ENCODE peak calls at places on chromosomes 11 and 22, in seven cellular contexts. S is pancreas; X is A549; Y is naive thymus-derived CD4-positive, alpha-beta T cell; V is Panc1; L is body of pancreas; R is K562. N is an unnamed sample.

GRCh38 chr11:88231894-88232482 is 56.7 kb upstream of the RAB38 start:
- DNase-seq in S (no peak), X (peak; percentile 7), Y (no peak), V (peak; percentile 22), L (no peak), R (no peak), N (no peak)

GRCh38 chr22:47595122-47595521 is 832.7 kb downstream of the TBC1D22A start:
- DNase-seq in S (no peak), X (no peak), Y (no peak), V (no peak), L (no peak), R (no peak), N (no peak)

GRCh38 chr22:30327864-30328345 is 1.2 kb upstream of the TBC1D10A start:
- DNase-seq in S (no peak), X (peak; percentile 31), Y (no peak), V (no peak), L (peak; percentile 58), R (peak; percentile 27), N (no peak)

GRCh38 chr11:27064086-27064485 is 23.5 kb downstream of the BBOX1 start:
- DNase-seq in S (no peak), X (no peak), Y (no peak), V (no peak), L (no peak), R (no peak), N (no peak)

GRCh38 chr11:68564261-68564660 is 103.7 kb downstream of the PPP6R3 start:
- DNase-seq in S (no peak), X (no peak), Y (no peak), V (no peak), L (no peak), R (no peak), N (no peak)

GRCh38 chr11:69449320-69450063 is 32.0 kb upstream of the LINC01488 start:
- DNase-seq in S (peak; percentile 64), X (no peak), Y (no peak), V (no peak), L (peak; percentile 47), R (peak; percentile 82), N (no peak)

GRCh38 chr11:86418929-86419328 is 44.2 kb downstream of the CCDC81 start:
- DNase-seq in S (no peak), X (peak; percentile 17), Y (no peak), V (no peak), L (no peak), R (no peak), N (no peak)

GRCh38 chr11:130449996-130450419 is 1.6 kb downstream of the ADAMTS15 start:
- DNase-seq in S (peak; percentile 65), X (no peak), Y (no peak), V (no peak), L (peak; percentile 41), R (peak; percentile 36), N (no peak)

GRCh38 chr11:116990061-116990473 is 108.2 kb downstream of the SIK3 start:
- DNase-seq in S (no peak), X (no peak), Y (no peak), V (no peak), L (peak; percentile 36), R (no peak), N (no peak)

DNA sequence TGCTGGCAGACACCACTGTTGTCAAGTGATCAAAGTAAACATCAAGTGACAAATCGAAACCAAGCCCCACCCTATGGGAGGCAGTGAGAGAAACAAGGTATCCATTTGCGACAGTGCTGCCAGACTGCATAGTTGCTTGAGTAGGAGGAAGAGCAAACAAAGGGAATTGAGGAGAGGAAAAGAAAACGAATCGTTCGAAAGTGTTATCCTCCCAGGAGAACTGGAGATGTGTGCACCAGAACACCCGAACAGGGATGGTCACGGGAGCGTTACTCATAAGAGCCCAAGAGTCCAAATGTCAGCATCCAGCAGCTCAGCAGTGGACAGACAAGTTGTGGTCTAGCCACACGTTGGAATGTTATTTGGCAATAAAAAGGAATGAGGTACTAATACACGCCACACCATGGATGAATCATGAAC is 58.4 kb upstream of the NUP50 start:
- DNase-seq in S (no peak), X (peak; percentile 35), Y (no peak), V (peak; percentile 55), L (no peak), R (no peak), N (no peak)
- H3K27ac ChIP-seq in S (no peak overlapping the region), X (no peak overlapping the region), Y (no peak overlapping the region), V (no peak overlapping the region), L (no peak overlapping the region), R (no peak overlapping the region), N (no peak overlapping the region)

GRCh38 chr11:3952715-3953114 is 97.3 kb downstream of the STIM1 start:
- DNase-seq in S (no peak), X (no peak), Y (no peak), V (no peak), L (no peak), R (no peak), N (no peak)

GRCh38 chr11:3953327-3953726 is 97.9 kb downstream of the STIM1 start:
- DNase-seq in S (no peak), X (no peak), Y (no peak), V (no peak), L (no peak), R (no peak), N (no peak)

GRCh38 chr11:3955299-3955665 is 99.8 kb downstream of the STIM1 start:
- DNase-seq in S (no peak), X (no peak), Y (no peak), V (no peak), L (no peak), R (no peak), N (no peak)

GRCh38 chr11:3956038-3956437 is 100.6 kb downstream of the STIM1 start:
- DNase-seq in S (no peak), X (no peak), Y (no peak), V (no peak), L (no peak), R (no peak), N (no peak)

GRCh38 chr11:3954448-3955298 is 99.2 kb downstream of the STIM1 start:
- DNase-seq in S (no peak), X (no peak), Y (no peak), V (no peak), L (no peak), R (peak; percentile 32), N (no peak)
- H3K4me1 ChIP-seq in S (no peaks in the 10 kb centered on the region), X (peaks cover 29% of the 10 kb centered on the region), Y (peaks cover 57% of the 10 kb centered on the region), V (no peaks in the 10 kb centered on the region), L (peaks cover 7% of the 10 kb centered on the region), R (peaks cover 21% of the 10 kb centered on the region), N (peaks cover 74% of the 10 kb centered on the region)

GRCh38 chr11:57638005-57638760 is 11.5 kb downstream of the YPEL4 start:
- DNase-seq in S (no peak), X (peak; percentile 89), Y (no peak), V (no peak), L (peak; percentile 71), R (no peak), N (no peak)

GRCh38 chr11:57638811-57639320 is 10.8 kb downstream of the YPEL4 start:
- DNase-seq in S (no peak), X (no peak), Y (no peak), V (no peak), L (no peak), R (no peak), N (no peak)

GRCh38 chr11:57640068-57640800 is 9.5 kb downstream of the YPEL4 start:
- DNase-seq in S (no peak), X (no peak), Y (no peak), V (no peak), L (no peak), R (no peak), N (no peak)

GRCh38 chr11:57641011-57641410 is 8.7 kb downstream of the YPEL4 start:
- DNase-seq in S (no peak), X (peak; percentile 36), Y (no peak), V (no peak), L (no peak), R (no peak), N (no peak)

DNA sequence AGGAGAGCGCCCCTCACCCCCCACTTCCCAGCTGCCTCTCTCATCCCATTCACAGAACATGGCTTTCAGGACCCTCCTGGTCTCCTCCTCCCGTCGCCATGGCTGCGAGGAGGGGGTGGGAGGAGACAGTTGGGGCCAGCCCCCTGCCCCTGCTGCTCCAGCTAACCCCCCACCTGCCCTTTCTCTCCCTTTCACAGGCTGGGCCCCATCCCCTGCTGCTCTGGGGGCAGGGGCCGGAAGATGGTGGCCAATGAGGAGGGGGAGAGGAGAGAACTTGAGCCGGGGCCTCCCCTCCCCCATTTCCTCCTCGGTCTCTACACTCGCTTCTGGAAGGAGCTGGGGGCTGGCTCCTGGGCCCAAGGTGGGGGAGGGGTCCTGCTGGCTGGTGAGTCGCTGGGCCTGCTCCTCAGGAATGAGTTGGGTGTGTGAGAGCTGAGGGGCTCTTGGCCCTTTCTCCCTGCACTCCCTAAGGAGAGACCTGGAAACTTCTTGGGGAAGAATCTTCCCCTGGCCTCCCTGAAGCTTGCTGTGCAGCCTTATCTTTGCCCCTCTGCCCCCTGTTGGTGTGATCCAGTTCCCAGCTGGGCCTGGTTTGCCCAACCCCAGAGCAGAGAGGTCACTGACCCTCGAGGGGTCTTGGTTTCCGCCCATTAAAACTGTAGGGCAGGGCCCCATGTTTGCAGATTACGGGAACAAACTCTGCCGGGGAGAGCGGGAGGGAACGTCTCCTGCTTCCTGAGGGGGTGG is 10.2 kb downstream of the YPEL4 start:
- DNase-seq in S (no peak), X (peak; percentile 27), Y (no peak), V (no peak), L (no peak), R (no peak), N (no peak)
- H3K9me3 ChIP-seq in S (no peaks in the 10 kb centered on the region), X (no peaks in the 10 kb centered on the region), Y (no peaks in the 10 kb centered on the region), V (no peaks in the 10 kb centered on the region), L (no peaks in the 10 kb centered on the region), R (no peaks in the 10 kb centered on the region), N (no peaks in the 10 kb centered on the region)

GRCh38 chr11:114072978-114073377 is 13.5 kb downstream of the ZBTB16 start:
- DNase-seq in S (peak; percentile 35), X (no peak), Y (no peak), V (no peak), L (no peak), R (no peak), N (no peak)

GRCh38 chr11:114075891-114076441 is 16.5 kb downstream of the ZBTB16 start:
- DNase-seq in S (peak; percentile 38), X (peak; percentile 30), Y (no peak), V (no peak), L (no peak), R (peak; percentile 61), N (peak; percentile 66)

GRCh38 chr11:114075343-114075610 is 15.8 kb downstream of the ZBTB16 start:
- DNase-seq in S (peak; percentile 21), X (no peak), Y (no peak), V (no peak), L (no peak), R (no peak), N (no peak)

GRCh38 chr11:114074546-114075342 is 15.2 kb downstream of the ZBTB16 start:
- DNase-seq in S (peak; percentile 53), X (no peak), Y (no peak), V (no peak), L (no peak), R (no peak), N (no peak)

DNA sequence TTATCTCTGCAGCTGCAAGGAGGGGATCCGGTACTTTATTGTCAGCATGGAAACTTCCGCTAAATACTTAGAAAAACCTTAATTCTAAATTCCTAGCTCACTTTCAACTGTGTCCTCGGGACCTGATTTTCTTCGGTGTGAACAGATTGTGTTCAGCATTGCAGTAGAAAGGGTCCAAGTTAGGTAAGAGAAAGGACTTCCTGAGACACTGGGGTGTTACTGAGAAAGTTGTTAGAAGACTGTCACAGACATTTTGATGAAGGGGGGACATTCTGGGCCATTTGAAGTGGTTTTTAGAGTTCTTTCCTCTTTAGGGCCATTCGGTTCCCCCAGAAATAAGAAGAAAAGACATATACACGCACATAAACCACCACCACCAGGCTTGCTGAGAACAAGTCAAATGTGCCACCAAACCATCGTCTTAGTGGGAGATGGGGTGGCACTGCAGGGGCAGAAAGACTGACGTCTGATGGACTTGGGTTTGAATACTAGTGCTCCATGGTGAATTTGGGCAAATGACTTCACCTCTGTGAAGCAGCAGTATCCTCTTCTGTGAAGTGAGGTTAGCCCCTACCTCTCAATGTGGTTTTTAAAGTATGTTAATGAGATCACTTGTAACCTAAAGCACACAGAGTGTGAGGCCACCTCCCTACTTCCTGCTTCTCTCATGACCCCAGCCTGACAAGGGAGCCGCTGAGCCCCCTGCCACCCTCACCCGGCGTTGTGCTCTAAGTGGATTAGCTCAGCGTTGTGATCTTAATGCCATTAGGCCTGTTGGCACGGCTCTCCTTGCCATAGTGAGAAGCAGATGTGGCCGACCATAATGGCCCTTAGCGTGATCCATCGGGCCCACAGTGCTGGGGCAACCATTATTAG is 14.2 kb downstream of the ZBTB16 start:
- DNase-seq in S (peak; percentile 41), X (no peak), Y (no peak), V (no peak), L (no peak), R (no peak), N (peak; percentile 17)
- H3K27ac ChIP-seq in S (no peak overlapping the region), X (no peak overlapping the region), Y (peak overlapping the region; percentile 22), V (no peak overlapping the region), L (no peak overlapping the region), R (no peak overlapping the region), N (peak overlapping the region; percentile 34)